ENCODE peak calls at places on chromosomes 2 and 18, in seven cellular contexts. One of them, this sample, is unnamed.

GRCh38 chr2:108199726-108200125 is 40.0 kb upstream of the SULT1C3 start:
- DNase-seq in IMR-90: peak; percentile 28
- DNase-seq in esophagus squamous epithelium: no peak
- DNase-seq in Peyer's patch: no peak
- DNase-seq in breast epithelium: no peak
- DNase-seq in K562: no peak
- DNase-seq in suprapubic skin: no peak
- DNase-seq in this sample: no peak

GRCh38 chr18:74373428-74373827 is 57.8 kb downstream of the C18orf63 start:
- DNase-seq in suprapubic skin: no peak
- DNase-seq in breast epithelium: no peak
- DNase-seq in K562: no peak
- DNase-seq in Peyer's patch: peak; percentile 59
- DNase-seq in esophagus squamous epithelium: no peak
- DNase-seq in IMR-90: no peak
- DNase-seq in this sample: no peak

GRCh38 chr2:25337276-25337675 is 4.4 kb downstream of the DNMT3A start:
- DNase-seq in esophagus squamous epithelium: no peak
- DNase-seq in suprapubic skin: no peak
- DNase-seq in breast epithelium: no peak
- DNase-seq in Peyer's patch: no peak
- DNase-seq in K562: no peak
- DNase-seq in IMR-90: no peak
- DNase-seq in this sample: no peak

GRCh38 chr18:12038082-12038660 is 55.5 kb upstream of the ANKRD62 start:
- DNase-seq in suprapubic skin: no peak
- DNase-seq in breast epithelium: no peak
- DNase-seq in Peyer's patch: peak; percentile 57
- DNase-seq in K562: no peak
- DNase-seq in esophagus squamous epithelium: no peak
- DNase-seq in IMR-90: no peak
- DNase-seq in this sample: no peak

GRCh38 chr2:171858397-171858958 is 35.6 kb downstream of the SLC25A12 start:
- DNase-seq in Peyer's patch: no peak
- DNase-seq in IMR-90: no peak
- DNase-seq in K562: no peak
- DNase-seq in breast epithelium: no peak
- DNase-seq in esophagus squamous epithelium: no peak
- DNase-seq in suprapubic skin: no peak
- DNase-seq in this sample: no peak

GRCh38 chr2:101115664-101116063 is 35.5 kb downstream of the TBC1D8 start:
- DNase-seq in breast epithelium: no peak
- DNase-seq in Peyer's patch: no peak
- DNase-seq in esophagus squamous epithelium: no peak
- DNase-seq in IMR-90: no peak
- DNase-seq in K562: no peak
- DNase-seq in suprapubic skin: no peak
- DNase-seq in this sample: no peak

GRCh38 chr2:98242006-98242405 is 104.2 kb upstream of the CNGA3 start:
- DNase-seq in breast epithelium: no peak
- DNase-seq in suprapubic skin: no peak
- DNase-seq in K562: no peak
- DNase-seq in Peyer's patch: no peak
- DNase-seq in IMR-90: no peak
- DNase-seq in esophagus squamous epithelium: no peak
- DNase-seq in this sample: no peak

GRCh38 chr2:72722492-72723090 is 103.2 kb downstream of the EXOC6B start:
- DNase-seq in IMR-90: peak; percentile 73
- DNase-seq in K562: no peak
- DNase-seq in esophagus squamous epithelium: no peak
- DNase-seq in Peyer's patch: no peak
- DNase-seq in suprapubic skin: no peak
- DNase-seq in breast epithelium: no peak
- DNase-seq in this sample: no peak

GRCh38 chr2:152336854-152337510 is 2.0 kb downstream of the FMNL2 start:
- DNase-seq in IMR-90: peak; percentile 53
- DNase-seq in suprapubic skin: peak; percentile 80
- DNase-seq in K562: no peak
- DNase-seq in esophagus squamous epithelium: no peak
- DNase-seq in breast epithelium: no peak
- DNase-seq in Peyer's patch: peak; percentile 56
- DNase-seq in this sample: no peak

GRCh38 chr18:75478996-75479870 is 51.7 kb upstream of the SMIM21 start:
- DNase-seq in breast epithelium: no peak
- DNase-seq in Peyer's patch: no peak
- DNase-seq in K562: peak; percentile 28
- DNase-seq in IMR-90: peak; percentile 59
- DNase-seq in suprapubic skin: no peak
- DNase-seq in esophagus squamous epithelium: no peak
- DNase-seq in this sample: no peak

GRCh38 chr2:65397122-65397521 is 35.3 kb downstream of the SPRED2 start:
- DNase-seq in Peyer's patch: no peak
- DNase-seq in IMR-90: peak; percentile 47
- DNase-seq in breast epithelium: no peak
- DNase-seq in esophagus squamous epithelium: no peak
- DNase-seq in K562: no peak
- DNase-seq in suprapubic skin: no peak
- DNase-seq in this sample: no peak

GRCh38 chr18:69844656-69845055 is 103.0 kb downstream of the CD226 start:
- DNase-seq in breast epithelium: no peak
- DNase-seq in IMR-90: no peak
- DNase-seq in K562: no peak
- DNase-seq in suprapubic skin: no peak
- DNase-seq in esophagus squamous epithelium: no peak
- DNase-seq in Peyer's patch: no peak
- DNase-seq in this sample: no peak

GRCh38 chr2:145012214-145012670 is 492.3 kb upstream of the ZEB2 start:
- DNase-seq in breast epithelium: no peak
- DNase-seq in IMR-90: peak; percentile 24
- DNase-seq in Peyer's patch: no peak
- DNase-seq in K562: no peak
- DNase-seq in suprapubic skin: no peak
- DNase-seq in esophagus squamous epithelium: no peak
- DNase-seq in this sample: no peak
- TF ChIP-seq POLR2A in breast epithelium: no peak
- TF ChIP-seq POLR2A in IMR-90: no peak
- TF ChIP-seq POLR2A in Peyer's patch: no peak
- TF ChIP-seq POLR2A in K562: no peak
- TF ChIP-seq POLR2A in suprapubic skin: no peak
- TF ChIP-seq POLR2A in esophagus squamous epithelium: no peak
- TF ChIP-seq POLR2A in this sample: no peak

GRCh38 chr2:43251171-43251731 is 24.8 kb upstream of the ZFP36L2 start:
- DNase-seq in IMR-90: peak; percentile 86
- DNase-seq in esophagus squamous epithelium: no peak
- DNase-seq in suprapubic skin: no peak
- DNase-seq in K562: no peak
- DNase-seq in breast epithelium: no peak
- DNase-seq in Peyer's patch: no peak
- DNase-seq in this sample: no peak
- TF ChIP-seq POLR2A in IMR-90: peak; percentile 14
- TF ChIP-seq POLR2A in esophagus squamous epithelium: no peak
- TF ChIP-seq POLR2A in suprapubic skin: no peak
- TF ChIP-seq POLR2A in K562: no peak
- TF ChIP-seq POLR2A in breast epithelium: no peak
- TF ChIP-seq POLR2A in Peyer's patch: no peak
- TF ChIP-seq POLR2A in this sample: no peak

DNA sequence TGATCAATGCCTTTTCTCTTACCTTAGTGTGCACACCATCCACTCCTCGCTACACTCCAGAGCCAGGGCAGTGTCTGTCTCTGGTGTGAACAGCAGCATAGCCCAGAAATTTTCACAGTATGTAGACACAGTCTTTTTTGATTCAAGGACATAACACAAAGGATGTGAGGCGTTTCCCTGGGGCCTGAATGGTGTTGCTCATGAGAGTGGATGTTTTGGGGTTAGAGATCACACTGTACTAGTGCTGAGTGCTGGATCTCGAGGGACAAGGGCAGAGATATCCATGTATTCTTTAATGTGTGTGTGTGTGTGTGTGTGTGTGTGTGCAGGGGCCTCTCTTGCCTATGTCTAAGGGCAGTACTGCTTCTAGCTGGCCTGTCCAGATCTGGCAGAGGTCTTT is 47.8 kb upstream of the HAAO start:
- DNase-seq in K562: no peak
- DNase-seq in esophagus squamous epithelium: no peak
- DNase-seq in breast epithelium: no peak
- DNase-seq in suprapubic skin: peak; percentile 35
- DNase-seq in Peyer's patch: peak; percentile 28
- DNase-seq in IMR-90: no peak
- DNase-seq in this sample: peak; percentile 10
- TF ChIP-seq POLR2A in K562: no peak
- TF ChIP-seq POLR2A in esophagus squamous epithelium: no peak
- TF ChIP-seq POLR2A in breast epithelium: no peak
- TF ChIP-seq POLR2A in suprapubic skin: no peak
- TF ChIP-seq POLR2A in Peyer's patch: no peak
- TF ChIP-seq POLR2A in IMR-90: no peak
- TF ChIP-seq POLR2A in this sample: no peak

DNA sequence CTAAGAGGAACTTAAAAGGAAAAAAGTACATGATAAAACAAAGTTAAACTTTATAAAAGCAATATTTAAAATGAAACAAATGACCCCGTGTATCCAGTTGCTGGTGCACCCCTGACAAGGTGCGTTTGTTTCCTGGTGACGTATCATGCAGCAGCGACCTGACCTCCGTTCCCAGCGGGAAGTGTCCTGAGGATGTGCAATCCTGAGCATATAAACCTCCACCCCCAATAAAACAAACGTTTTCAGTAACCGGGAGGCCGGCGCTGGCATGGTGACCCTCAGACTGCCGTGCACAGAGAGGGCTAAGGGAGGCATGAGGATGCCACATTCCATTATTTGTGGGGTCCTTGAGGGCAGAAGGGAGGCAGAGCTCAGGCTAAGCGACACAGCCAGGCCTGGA is 14.8 kb downstream of the SLC66A2 start:
- DNase-seq in suprapubic skin: peak; percentile 65
- DNase-seq in IMR-90: no peak
- DNase-seq in K562: no peak
- DNase-seq in esophagus squamous epithelium: no peak
- DNase-seq in Peyer's patch: peak; percentile 17
- DNase-seq in breast epithelium: peak; percentile 10
- DNase-seq in this sample: no peak
- TF ChIP-seq POLR2A in suprapubic skin: no peak
- TF ChIP-seq POLR2A in IMR-90: no peak
- TF ChIP-seq POLR2A in K562: no peak
- TF ChIP-seq POLR2A in esophagus squamous epithelium: no peak
- TF ChIP-seq POLR2A in Peyer's patch: no peak
- TF ChIP-seq POLR2A in breast epithelium: no peak
- TF ChIP-seq POLR2A in this sample: no peak

GRCh38 chr2:10091182-10091932 is 11.1 kb upstream of the CYS1 start:
- DNase-seq in IMR-90: no peak
- DNase-seq in K562: no peak
- DNase-seq in suprapubic skin: no peak
- DNase-seq in Peyer's patch: peak; percentile 56
- DNase-seq in breast epithelium: no peak
- DNase-seq in esophagus squamous epithelium: no peak
- DNase-seq in this sample: peak; percentile 49
- TF ChIP-seq POLR2A in IMR-90: no peak
- TF ChIP-seq POLR2A in K562: no peak
- TF ChIP-seq POLR2A in suprapubic skin: no peak
- TF ChIP-seq POLR2A in Peyer's patch: no peak
- TF ChIP-seq POLR2A in breast epithelium: no peak
- TF ChIP-seq POLR2A in esophagus squamous epithelium: no peak
- TF ChIP-seq POLR2A in this sample: no peak